ENCODE peak calls at places on chromosomes 16 and 17, in six cellular contexts. G is GM23338, X is OCI-LY7, U is PC-3, D is HCT116, P is GM23248. S is an unnamed sample.

GRCh38 chr16:81904320-81904719 is 107.0 kb downstream of the SDR42E1 start:
- DNase-seq in G (no peak), D (no peak), U (no peak), X (no peak), P (no peak), S (no peak)

GRCh38 chr17:6381052-6381451 is 53.9 kb downstream of the AIPL1 start:
- DNase-seq in D (no peak), X (no peak), U (peak), P (peak), G (no peak), S (no peak)

GRCh38 chr17:67377727-67378443 is 804 bp downstream of the PITPNC1 start:
- DNase-seq in X (peak), U (peak), G (peak), D (no peak), P (peak), S (peak)

GRCh38 chr17:78132086-78132676 is 1.6 kb downstream of the TMC8 start:
- DNase-seq in P (no peak), D (no peak), X (peak), G (peak), U (peak), S (no peak)

GRCh38 chr16:4519274-4520058 is 19.1 kb downstream of the CDIP1 start:
- DNase-seq in P (no peak), D (no peak), X (no peak), U (no peak), G (no peak), S (no peak)

GRCh38 chr16:8565498-8565897 is 24.8 kb downstream of the TMEM114 start:
- DNase-seq in U (no peak), X (no peak), P (no peak), G (peak), D (no peak), S (peak)

GRCh38 chr17:42098747-42099399 is 600 bp upstream of the ZNF385C start:
- DNase-seq in X (no peak), D (no peak), P (no peak), G (peak), U (no peak), S (peak)

GRCh38 chr17:34370376-34370996 is 7.5 kb upstream of the CCL1 start:
- DNase-seq in U (no peak), G (no peak), D (no peak), P (no peak), X (peak), S (no peak)

GRCh38 chr17:27289856-27290255 is 4.1 kb upstream of the WSB1 start:
- DNase-seq in P (no peak), G (no peak), X (no peak), D (no peak), U (no peak), S (no peak)

GRCh38 chr17:39759204-39759603 is 21.5 kb downstream of the GRB7 start:
- DNase-seq in G (no peak), P (no peak), U (no peak), D (no peak), X (peak), S (no peak)

GRCh38 chr16:11484691-11485258 is 101.9 kb downstream of the LITAF start:
- DNase-seq in U (no peak), X (no peak), G (no peak), D (no peak), P (peak), S (no peak)

GRCh38 chr16:1342526-1343427 is 8.9 kb downstream of the TSR3 start:
- DNase-seq in P (peak), X (peak), G (peak), U (peak), D (peak), S (peak)

GRCh38 chr17:6796017-6796886 is 20.2 kb downstream of the FBXO39 start:
- DNase-seq in G (no peak), P (peak), U (peak), X (no peak), D (no peak), S (no peak)

GRCh38 chr16:9351841-9352434 is 260.5 kb downstream of the HAPSTR1 start:
- DNase-seq in U (no peak), G (no peak), P (no peak), D (no peak), X (no peak), S (peak)

GRCh38 chr17:1122681-1123396 is 56.9 kb downstream of the ABR start:
- DNase-seq in U (peak), P (peak), D (peak), X (peak), G (peak), S (peak)

GRCh38 chr17:41785876-41786226 is 660 bp downstream of the JUP start:
- DNase-seq in X (no peak), P (peak), U (peak), D (no peak), G (peak), S (peak)

DNA sequence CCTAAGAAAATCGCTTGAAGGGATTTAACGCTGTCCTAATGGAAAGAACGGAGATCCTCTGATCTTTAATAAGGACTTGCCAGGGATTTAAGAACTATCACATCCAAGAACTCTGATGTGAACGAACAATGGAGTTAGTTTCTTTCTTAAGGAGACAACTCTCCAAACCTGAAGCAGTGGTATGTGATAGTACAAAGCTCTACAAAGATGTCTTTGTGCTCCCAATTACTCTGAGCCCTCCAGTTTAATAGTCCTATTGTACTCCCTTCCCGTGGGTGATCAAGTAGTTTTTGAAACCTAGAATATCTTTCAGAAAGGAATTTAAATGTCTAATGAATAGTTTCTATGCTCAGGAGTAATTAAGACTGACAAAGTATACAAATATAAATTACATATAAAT is 123.8 kb downstream of the FTO start:
- DNase-seq in D (no peak), P (no peak), U (no peak), G (peak), X (no peak), S (peak)
- H3K27ac ChIP-seq in D (no peak), P (no peak), U (no peak), G (peak), X (no peak), S (peak)

DNA sequence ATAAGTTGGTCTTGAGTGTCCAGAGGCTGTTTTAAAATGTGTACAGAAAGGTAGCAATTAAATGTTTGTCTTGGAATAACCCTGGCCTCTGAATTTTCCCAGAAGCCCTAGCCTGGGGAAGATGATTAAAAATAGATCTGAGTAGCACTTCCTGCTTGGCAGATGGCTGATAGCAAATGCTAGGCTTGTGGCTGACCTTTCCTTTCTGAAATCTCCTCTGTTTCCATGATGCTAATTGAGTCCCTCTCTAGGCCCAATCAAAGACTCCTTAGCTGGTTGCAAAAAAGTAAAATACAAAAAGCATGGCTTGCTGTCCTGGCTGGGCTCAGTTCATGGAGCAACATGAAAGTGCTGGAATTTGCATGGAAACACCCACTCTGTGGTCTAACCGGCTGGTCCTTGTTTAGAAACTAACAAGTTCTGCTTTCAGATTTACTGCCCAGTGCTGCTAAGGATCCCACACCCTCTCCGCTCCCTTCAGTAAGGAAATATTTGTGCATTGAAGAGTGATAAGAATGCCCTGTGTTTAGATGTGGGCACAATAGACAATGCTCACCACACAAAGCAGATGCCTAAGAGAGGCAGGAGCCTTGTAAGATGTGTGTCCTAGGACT is 40.8 kb downstream of the YPEL2 start:
- DNase-seq in D (no peak), X (peak), G (no peak), P (peak), U (no peak), S (no peak)
- TF ChIP-seq EZH2phosphoT487 in D (no peak), X (no peak), G (no peak), P (no peak), U (no peak), S (no peak)

GRCh38 chr16:57846078-57846697 is 43.9 kb upstream of the KIFC3 start:
- DNase-seq in P (no peak), U (no peak), D (no peak), G (peak), X (no peak), S (peak)

GRCh38 chr16:57845115-57845514 is 42.8 kb upstream of the KIFC3 start:
- DNase-seq in U (no peak), G (no peak), X (no peak), D (no peak), P (no peak), S (no peak)

GRCh38 chr16:57844416-57845030 is 42.2 kb upstream of the KIFC3 start:
- DNase-seq in D (no peak), G (no peak), X (no peak), U (no peak), P (no peak), S (no peak)

GRCh38 chr16:57852189-57852588 is 49.9 kb upstream of the KIFC3 start:
- DNase-seq in U (peak), G (no peak), P (no peak), X (no peak), D (no peak), S (no peak)

GRCh38 chr16:57848181-57848580 is 45.9 kb upstream of the KIFC3 start:
- DNase-seq in G (no peak), X (no peak), U (no peak), P (no peak), D (no peak), S (no peak)
- H3K4me2 ChIP-seq in G (no peak), X (no peak), U (no peak), P (no peak), D (no peak), S (no peak)

DNA sequence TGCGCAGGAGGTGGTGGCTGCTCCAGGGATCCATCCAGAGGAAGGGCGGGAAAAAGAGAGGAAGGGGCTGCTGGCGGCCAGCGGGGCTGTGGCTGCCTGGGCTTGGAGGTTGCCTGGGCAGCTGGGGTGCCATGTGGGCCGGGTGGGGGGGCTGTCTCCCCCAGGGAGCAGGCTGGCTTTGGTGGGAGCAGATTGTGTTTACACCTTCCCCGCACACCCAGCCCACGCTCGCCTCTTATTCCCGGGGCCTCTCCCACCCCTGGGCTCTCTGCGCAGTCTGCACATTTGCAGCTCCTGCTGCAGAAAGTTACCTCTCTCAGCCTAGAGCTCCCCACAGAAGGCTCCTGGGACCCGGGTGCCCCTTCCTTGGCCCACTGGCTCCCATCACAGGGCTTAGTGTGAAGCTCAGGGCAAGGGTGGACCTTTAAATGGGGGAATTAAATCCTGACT is 5.1 kb downstream of the PRCD start:
- DNase-seq in D (no peak), X (no peak), P (no peak), G (no peak), U (no peak), S (no peak)
- H3K27ac ChIP-seq in D (no peak), X (no peak), P (no peak), G (no peak), U (no peak), S (no peak)

GRCh38 chr16:77416939-77417480 is 17.8 kb downstream of the ADAMTS18 start:
- DNase-seq in P (no peak), D (no peak), G (no peak), X (no peak), U (no peak), S (no peak)
- TF ChIP-seq EZH2phosphoT487 in P (no peak), D (no peak), G (no peak), X (no peak), U (no peak), S (no peak)

GRCh38 chr17:17041018-17041521 is 1.2 kb upstream of the MPRIP start:
- DNase-seq in P (peak), X (no peak), U (peak), D (no peak), G (no peak), S (no peak)
- H3K4me2 ChIP-seq in P (peak), X (peak), U (peak), D (peak), G (peak), S (peak)

GRCh38 chr16:69322343-69322742 is 8.0 kb downstream of the PDF start:
- DNase-seq in D (no peak), P (no peak), X (no peak), U (no peak), G (no peak), S (no peak)
- H3K27ac ChIP-seq in D (no peak), P (no peak), X (no peak), U (no peak), G (no peak), S (no peak)

DNA sequence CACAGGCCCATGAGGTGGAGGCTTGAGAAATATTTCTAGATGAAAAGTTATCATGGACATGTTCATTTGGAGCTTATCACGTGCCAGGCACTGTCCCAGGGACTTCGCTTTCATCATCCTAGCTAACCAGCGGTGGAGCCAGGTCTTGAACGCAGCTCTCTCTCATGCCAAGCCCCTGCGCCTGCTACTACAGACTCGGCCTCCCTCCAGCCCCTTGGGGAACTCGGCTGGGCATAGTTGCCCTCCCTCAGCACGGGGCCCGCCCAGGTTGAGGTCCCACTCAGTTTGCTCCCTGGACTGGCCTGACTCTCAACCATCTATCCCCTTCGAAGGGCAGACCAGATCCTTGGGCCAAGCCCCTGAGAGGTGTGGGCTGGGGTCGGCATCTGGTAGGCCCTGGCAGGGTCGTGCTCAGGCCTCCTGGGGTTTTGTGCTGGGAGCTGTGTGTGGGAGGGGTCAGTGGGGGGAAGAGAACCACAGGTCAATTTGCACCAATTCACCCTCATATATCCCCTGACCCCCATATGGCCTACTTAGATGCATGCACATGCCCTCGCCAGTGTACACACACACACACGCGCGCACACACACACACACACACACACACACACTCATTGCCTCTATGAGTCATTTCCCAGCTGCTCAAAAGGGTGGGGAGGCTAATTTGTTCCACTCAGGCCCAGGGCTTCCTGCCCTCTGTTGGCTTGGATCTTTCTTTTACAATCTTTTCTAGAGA is 12.1 kb upstream of the SCN4A start:
- DNase-seq in X (no peak), P (peak), G (no peak), D (peak), U (peak), S (no peak)
- TF ChIP-seq EZH2phosphoT487 in X (no peak), P (no peak), G (no peak), D (no peak), U (no peak), S (no peak)

GRCh38 chr16:73124665-73125064 is 76.7 kb upstream of the ZFHX3 start:
- DNase-seq in G (no peak), P (no peak), D (no peak), X (no peak), U (no peak), S (no peak)
- H3K4me2 ChIP-seq in G (no peak), P (no peak), D (no peak), X (no peak), U (no peak), S (no peak)

GRCh38 chr16:48087639-48088038 is 68.2 kb downstream of the ABCC12 start:
- DNase-seq in P (no peak), X (no peak), D (no peak), G (no peak), U (no peak), S (no peak)
- H3K27ac ChIP-seq in P (no peak), X (no peak), D (no peak), G (no peak), U (no peak), S (no peak)

S was measured in neural progenitor cell.